ENCODE peak calls at places on chromosomes 12 and 14, in six cellular contexts. L, A, S, F, N and C are unnamed samples.

GRCh38 chr12:57027011-57027804 is 10.9 kb upstream of the TAC3 start:
- DNase-seq in L (no peak), A (peak; percentile 63), S (no peak), F (no peak), N (no peak), C (no peak)

GRCh38 chr12:111643428-111643826 is 42.3 kb downstream of the BRAP start:
- DNase-seq in L (no peak), A (no peak), S (no peak), F (peak; percentile 46), N (no peak), C (no peak)

GRCh38 chr12:68001486-68002466 is 12.5 kb downstream of the IFNG-AS1 start:
- DNase-seq in L (no peak), A (no peak), S (no peak), F (no peak), N (no peak), C (no peak)

GRCh38 chr14:80974338-80975078 is 19.1 kb downstream of the TSHR start:
- DNase-seq in L (no peak), A (no peak), S (no peak), F (no peak), N (no peak), C (no peak)

GRCh38 chr12:84056-84455 is 17.5 kb downstream of the IQSEC3 start:
- DNase-seq in L (no peak), A (no peak), S (peak; percentile 20), F (no peak), N (no peak), C (no peak)

GRCh38 chr12:92612611-92613010 is 90.2 kb upstream of the PLEKHG7 start:
- DNase-seq in L (no peak), A (no peak), S (no peak), F (no peak), N (no peak), C (no peak)

GRCh38 chr12:113852695-113853490 is 113.2 kb downstream of the RBM19 start:
- DNase-seq in L (no peak), A (no peak), S (no peak), F (no peak), N (no peak), C (no peak)

GRCh38 chr14:28101992-28102391 is 664.6 kb upstream of the FOXG1 start:
- DNase-seq in L (no peak), A (no peak), S (no peak), F (no peak), N (no peak), C (no peak)

GRCh38 chr12:20345866-20346265 is 22.5 kb upstream of the PDE3A start:
- DNase-seq in L (no peak), A (no peak), S (no peak), F (no peak), N (no peak), C (no peak)

GRCh38 chr12:98816720-98817119 is 171.6 kb downstream of the APAF1 start:
- DNase-seq in L (no peak), A (no peak), S (no peak), F (no peak), N (no peak), C (no peak)

GRCh38 chr14:53190938-53191337 is 37.8 kb upstream of the DDHD1 start:
- DNase-seq in L (no peak), A (no peak), S (no peak), F (no peak), N (no peak), C (no peak)

GRCh38 chr12:100741084-100741711 is 53.4 kb upstream of the ANO4 start:
- DNase-seq in L (no peak), A (peak; percentile 33), S (no peak), F (no peak), N (no peak), C (no peak)

GRCh38 chr12:121452356-121453021 is 52.6 kb downstream of the RNF34 start:
- DNase-seq in L (no peak), A (no peak), S (no peak), F (no peak), N (no peak), C (no peak)

GRCh38 chr12:109919466-109919865 is 19.4 kb downstream of the TCHP start:
- DNase-seq in L (no peak), A (no peak), S (no peak), F (no peak), N (no peak), C (no peak)

GRCh38 chr12:24948452-24948815 is 467 bp downstream of the BCAT1 start:
- DNase-seq in L (no peak), A (peak; percentile 35), S (peak; percentile 59), F (no peak), N (peak; percentile 26), C (no peak)

GRCh38 chr12:42162940-42163339 is 18.3 kb upstream of the GXYLT1 start:
- DNase-seq in L (no peak), A (no peak), S (no peak), F (no peak), N (no peak), C (no peak)

GRCh38 chr12:13124661-13125505 is 21.4 kb upstream of the GSG1 start:
- DNase-seq in L (no peak), A (no peak), S (no peak), F (no peak), N (no peak), C (no peak)

DNA sequence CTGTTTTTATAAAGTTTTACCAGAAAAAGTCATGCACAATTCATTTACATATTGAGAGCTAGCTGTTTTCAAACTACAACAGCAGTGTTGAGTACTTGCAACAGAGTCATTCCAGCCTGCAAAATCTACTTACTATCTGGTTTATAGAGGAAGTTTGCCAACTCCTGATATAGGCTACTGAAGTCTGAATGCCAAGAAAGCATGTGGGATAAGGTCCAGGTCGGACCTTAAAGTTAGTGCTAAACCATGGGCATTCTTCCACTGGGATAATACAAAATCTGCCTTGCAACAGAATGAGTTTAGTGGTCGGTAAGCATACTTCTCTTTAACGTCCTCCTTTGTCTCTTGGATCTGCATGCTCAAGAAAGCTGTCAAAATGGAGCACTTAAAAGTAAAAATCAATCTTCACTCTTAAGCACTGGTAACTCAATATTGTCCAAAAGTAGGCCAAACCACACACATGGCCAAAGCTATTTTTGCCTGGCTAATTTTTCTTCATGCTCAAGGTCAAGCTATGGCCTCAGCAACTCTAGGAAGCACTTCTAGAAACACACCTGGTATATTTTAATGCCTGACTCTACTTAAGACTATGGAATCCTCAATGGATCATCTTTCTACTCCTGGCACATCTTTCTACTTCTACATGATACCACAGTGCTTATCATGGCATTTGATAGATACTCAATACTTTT is 364.9 kb upstream of the KITLG start:
- DNase-seq in L (no peak), A (no peak), S (no peak), F (no peak), N (no peak), C (no peak)
- H3K4me1 ChIP-seq in L (no peaks in the 10 kb centered on the region), A (no peaks in the 10 kb centered on the region), S (peaks cover 5% of the 10 kb centered on the region), F (no peaks in the 10 kb centered on the region), N (peaks cover 4% of the 10 kb centered on the region), C (no peaks in the 10 kb centered on the region)

GRCh38 chr14:90773196-90773486 is 43.1 kb downstream of the TTC7B start:
- DNase-seq in L (no peak), A (no peak), S (no peak), F (no peak), N (no peak), C (no peak)

GRCh38 chr14:90773705-90774104 is 42.5 kb downstream of the TTC7B start:
- DNase-seq in L (no peak), A (no peak), S (no peak), F (no peak), N (no peak), C (no peak)

GRCh38 chr14:90767899-90768298 is 48.3 kb downstream of the TTC7B start:
- DNase-seq in L (no peak), A (no peak), S (no peak), F (no peak), N (no peak), C (no peak)
- H3K9me3 ChIP-seq in L (peaks cover 5% of the 10 kb centered on the region), A (peaks cover 12% of the 10 kb centered on the region), S (no peaks in the 10 kb centered on the region), F (peaks cover 37% of the 10 kb centered on the region), N (peaks cover 39% of the 10 kb centered on the region), C (no peaks in the 10 kb centered on the region)

GRCh38 chr14:104768437-104769323 is 15.7 kb downstream of the SIVA1 start:
- DNase-seq in L (peak; percentile 86), A (peak; percentile 86), S (peak; percentile 97), F (peak; percentile 88), N (peak; percentile 80), C (peak; percentile 82)

GRCh38 chr14:104766256-104766862 is 13.4 kb downstream of the SIVA1 start:
- DNase-seq in L (no peak), A (no peak), S (no peak), F (no peak), N (no peak), C (no peak)

GRCh38 chr14:104765517-104765916 is 12.6 kb downstream of the SIVA1 start:
- DNase-seq in L (no peak), A (no peak), S (no peak), F (no peak), N (no peak), C (no peak)

GRCh38 chr14:104767634-104767918 is 14.6 kb downstream of the SIVA1 start:
- DNase-seq in L (no peak), A (no peak), S (no peak), F (no peak), N (no peak), C (no peak)

DNA sequence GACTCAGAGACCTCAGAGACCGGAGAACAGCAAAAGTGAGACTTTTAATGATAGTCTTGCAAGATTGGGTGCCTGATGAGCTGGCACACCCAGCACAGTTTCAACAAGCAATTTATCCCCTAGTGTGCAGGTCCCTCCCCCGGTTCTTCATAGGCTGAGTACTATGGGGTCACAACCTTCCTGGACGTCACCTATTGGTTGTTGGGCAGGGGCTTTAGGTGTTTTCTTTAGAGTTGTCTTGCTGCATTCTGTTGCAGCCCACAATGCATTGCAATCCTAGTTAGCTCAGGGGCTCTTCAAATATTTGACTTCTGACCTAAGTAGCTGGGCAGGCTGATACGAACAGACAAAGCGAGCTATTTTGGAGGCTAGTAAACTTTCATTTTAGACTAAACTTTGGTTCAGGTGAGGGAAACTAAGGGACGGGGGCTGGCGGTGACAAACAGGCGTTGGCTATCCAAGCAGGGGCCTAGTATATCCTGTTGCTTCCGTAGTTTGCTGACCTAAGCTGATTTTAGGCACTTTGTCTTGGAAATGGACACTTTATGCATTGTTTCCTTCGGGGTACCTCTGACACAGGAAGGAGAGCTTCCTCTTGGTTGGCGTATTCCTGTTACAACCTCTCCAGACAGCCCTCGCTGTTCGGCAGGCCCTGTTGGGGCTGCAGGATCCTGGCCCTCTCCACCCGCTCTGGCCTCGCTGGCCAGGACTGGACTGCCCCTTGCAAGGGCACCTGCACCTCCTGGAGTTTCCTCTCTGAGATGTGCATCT is 14.1 kb downstream of the SIVA1 start:
- DNase-seq in L (no peak), A (no peak), S (no peak), F (no peak), N (no peak), C (no peak)
- H3K4me1 ChIP-seq in L (no peaks in the 10 kb centered on the region), A (peaks cover 33% of the 10 kb centered on the region), S (no peaks in the 10 kb centered on the region), F (no peaks in the 10 kb centered on the region), N (peaks cover 13% of the 10 kb centered on the region), C (peaks cover 4% of the 10 kb centered on the region)

GRCh38 chr12:55515696-55516095 is 23.5 kb downstream of the OR6C68 start:
- DNase-seq in L (no peak), A (no peak), S (no peak), F (no peak), N (no peak), C (no peak)

GRCh38 chr12:55516391-55516790 is 24.2 kb downstream of the OR6C68 start:
- DNase-seq in L (no peak), A (no peak), S (no peak), F (no peak), N (no peak), C (no peak)
- H3K9me3 ChIP-seq in L (no peaks in the 10 kb centered on the region), A (no peaks in the 10 kb centered on the region), S (no peaks in the 10 kb centered on the region), F (no peaks in the 10 kb centered on the region), N (no peaks in the 10 kb centered on the region), C (no peaks in the 10 kb centered on the region)

GRCh38 chr14:63473194-63473788 is 69.9 kb downstream of the PPP2R5E start:
- DNase-seq in L (no peak), A (no peak), S (no peak), F (no peak), N (no peak), C (no peak)
- H3K4me1 ChIP-seq in L (peaks cover 39% of the 10 kb centered on the region), A (no peaks in the 10 kb centered on the region), S (peaks cover 6% of the 10 kb centered on the region), F (no peaks in the 10 kb centered on the region), N (peaks cover 4% of the 10 kb centered on the region), C (peaks cover 2% of the 10 kb centered on the region)